ENCODE peak calls at places on chromosomes 16 and 17, in six cellular contexts. Y, W, O, A, H and G are unnamed samples.

GRCh38 chr17:72587773-72588511 is 467.1 kb downstream of the SOX9 start:
- DNase-seq in Y (no peak), W (peak), O (no peak), A (no peak), H (no peak), G (no peak)

GRCh38 chr16:15643453-15644305 is 725 bp upstream of the MARF1 start:
- DNase-seq in Y (no peak), W (peak), O (peak), A (peak), H (peak), G (peak)

GRCh38 chr16:72137380-72138063 is 34.4 kb downstream of the PMFBP1 start:
- DNase-seq in Y (no peak), W (no peak), O (no peak), A (no peak), H (no peak), G (no peak)

GRCh38 chr16:1413684-1414531 is 596 bp downstream of the UNKL start:
- DNase-seq in Y (no peak), W (no peak), O (peak), A (no peak), H (peak), G (peak)

GRCh38 chr16:2826591-2827480 is 3.3 kb upstream of the ZG16B start:
- DNase-seq in Y (no peak), W (no peak), O (no peak), A (no peak), H (no peak), G (no peak)

GRCh38 chr17:61545335-61545938 is 45.6 kb downstream of the NACA2 start:
- DNase-seq in Y (no peak), W (no peak), O (no peak), A (no peak), H (no peak), G (no peak)

GRCh38 chr16:81779540-81780320 is 639 bp downstream of the PLCG2 start:
- DNase-seq in Y (no peak), W (no peak), O (peak), A (no peak), H (no peak), G (no peak)

GRCh38 chr16:82192665-82193064 is 22.6 kb upstream of the MPHOSPH6 start:
- DNase-seq in Y (no peak), W (peak), O (peak), A (no peak), H (no peak), G (no peak)

GRCh38 chr17:83198366-83199341 is 119.2 kb downstream of the METRNL start:
- DNase-seq in Y (no peak), W (no peak), O (no peak), A (no peak), H (no peak), G (no peak)

GRCh38 chr16:89118361-89119061 is 24.9 kb downstream of the ACSF3 start:
- DNase-seq in Y (no peak), W (no peak), O (peak), A (no peak), H (no peak), G (no peak)

GRCh38 chr17:39867084-39867890 is 715 bp upstream of the ZPBP2 start:
- DNase-seq in Y (no peak), W (no peak), O (no peak), A (no peak), H (peak), G (no peak)

GRCh38 chr17:2016494-2016893 is 8.6 kb downstream of the RTN4RL1 start:
- DNase-seq in Y (no peak), W (no peak), O (no peak), A (no peak), H (no peak), G (no peak)

GRCh38 chr16:86080131-86080875 is 181.3 kb downstream of the IRF8 start:
- DNase-seq in Y (no peak), W (no peak), O (peak), A (no peak), H (no peak), G (no peak)